ENCODE peak calls at places on chromosomes 3 and 15, in nine cellular contexts. U, V, X, B, M, T, Q, H and I are unnamed samples. For H3K36me3, the result is how much of the 10 kb centered on the place peaks cover.

GRCh38 chr3:99638244-99638948 is at the start of gene COL8A1:
- DNase-seq in U (peak), V (no peak), X (peak), B (no peak), M (peak), T (peak), Q (peak), H (peak), I (peak)

GRCh38 chr3:190533511-190534282 is 19.8 kb downstream of the IL1RAP start:
- DNase-seq in U (peak), V (no peak), X (peak), B (no peak), M (peak), T (peak), Q (no peak), H (peak), I (peak)

GRCh38 chr3:172177803-172178316 is 138.5 kb downstream of the FNDC3B start:
- DNase-seq in U (no peak), V (no peak), X (no peak), B (no peak), M (no peak), T (no peak), Q (no peak), H (no peak), I (no peak)

GRCh38 chr3:66816110-66816761 is 181.9 kb upstream of the KBTBD8 start:
- DNase-seq in U (no peak), V (no peak), X (peak), B (no peak), M (no peak), T (no peak), Q (no peak), H (peak), I (peak)

GRCh38 chr3:71778353-71778752 is 6.6 kb downstream of the PROK2 start:
- DNase-seq in U (no peak), V (no peak), X (no peak), B (no peak), M (no peak), T (no peak), Q (no peak), H (no peak), I (no peak)

GRCh38 chr15:94001113-94001919 is 230.0 kb upstream of the MCTP2 start:
- DNase-seq in U (no peak), V (no peak), X (no peak), B (no peak), M (no peak), T (no peak), Q (no peak), H (no peak), I (no peak)

GRCh38 chr3:21835266-21835665 is 84.3 kb upstream of the ZNF385D start:
- DNase-seq in U (no peak), V (no peak), X (no peak), B (no peak), M (no peak), T (no peak), Q (no peak), H (no peak), I (no peak)

GRCh38 chr3:35338186-35338585 is 301.1 kb upstream of the ARPP21 start:
- DNase-seq in U (no peak), V (no peak), X (peak), B (no peak), M (no peak), T (no peak), Q (no peak), H (no peak), I (no peak)

GRCh38 chr3:120506828-120507774 is 56.3 kb upstream of the FSTL1 start:
- DNase-seq in U (peak), V (no peak), X (peak), B (no peak), M (peak), T (peak), Q (no peak), H (peak), I (peak)

GRCh38 chr3:13788522-13789424 is 91.1 kb downstream of the WNT7A start:
- DNase-seq in U (no peak), V (no peak), X (no peak), B (no peak), M (no peak), T (no peak), Q (no peak), H (no peak), I (no peak)

GRCh38 chr15:85564686-85565085 is 184.3 kb downstream of the AKAP13 start:
- DNase-seq in U (no peak), V (no peak), X (no peak), B (no peak), M (no peak), T (no peak), Q (no peak), H (no peak), I (no peak)

GRCh38 chr3:149466192-149466591 is 8.3 kb upstream of the TM4SF4 start:
- DNase-seq in U (peak), V (no peak), X (peak), B (no peak), M (no peak), T (no peak), Q (no peak), H (peak), I (no peak)

GRCh38 chr3:45227946-45228345 is 1.9 kb upstream of the TMEM158 start:
- DNase-seq in U (no peak), V (no peak), X (no peak), B (no peak), M (no peak), T (no peak), Q (no peak), H (no peak), I (no peak)

GRCh38 chr15:29750754-29751153 is 71.5 kb downstream of the TJP1 start:
- DNase-seq in U (no peak), V (no peak), X (no peak), B (no peak), M (no peak), T (no peak), Q (no peak), H (no peak), I (no peak)

GRCh38 chr15:44159492-44159891 is 35.6 kb downstream of the FRMD5 start:
- DNase-seq in U (no peak), V (no peak), X (no peak), B (no peak), M (no peak), T (no peak), Q (no peak), H (no peak), I (no peak)

GRCh38 chr3:10816019-10816862 is at the start of gene SLC6A11:
- DNase-seq in U (no peak), V (no peak), X (no peak), B (no peak), M (no peak), T (no peak), Q (peak), H (no peak), I (no peak)

GRCh38 chr15:31303434-31304073 is 23.1 kb upstream of the KLF13 start:
- DNase-seq in U (peak), V (peak), X (no peak), B (peak), M (no peak), T (peak), Q (no peak), H (no peak), I (no peak)

GRCh38 chr3:61890586-61890985 is 329.2 kb downstream of the PTPRG start:
- DNase-seq in U (no peak), V (no peak), X (no peak), B (no peak), M (no peak), T (no peak), Q (no peak), H (no peak), I (no peak)

GRCh38 chr15:89321521-89322410 is 12.9 kb downstream of the POLG start:
- DNase-seq in U (no peak), V (peak), X (no peak), B (peak), M (no peak), T (no peak), Q (no peak), H (no peak), I (no peak)
- H3K36me3 ChIP-seq in U (half or more), V (half or more), X (half or more), B (under half), M (under half), T (half or more), Q (half or more), H (half or more), I (half or more)

DNA sequence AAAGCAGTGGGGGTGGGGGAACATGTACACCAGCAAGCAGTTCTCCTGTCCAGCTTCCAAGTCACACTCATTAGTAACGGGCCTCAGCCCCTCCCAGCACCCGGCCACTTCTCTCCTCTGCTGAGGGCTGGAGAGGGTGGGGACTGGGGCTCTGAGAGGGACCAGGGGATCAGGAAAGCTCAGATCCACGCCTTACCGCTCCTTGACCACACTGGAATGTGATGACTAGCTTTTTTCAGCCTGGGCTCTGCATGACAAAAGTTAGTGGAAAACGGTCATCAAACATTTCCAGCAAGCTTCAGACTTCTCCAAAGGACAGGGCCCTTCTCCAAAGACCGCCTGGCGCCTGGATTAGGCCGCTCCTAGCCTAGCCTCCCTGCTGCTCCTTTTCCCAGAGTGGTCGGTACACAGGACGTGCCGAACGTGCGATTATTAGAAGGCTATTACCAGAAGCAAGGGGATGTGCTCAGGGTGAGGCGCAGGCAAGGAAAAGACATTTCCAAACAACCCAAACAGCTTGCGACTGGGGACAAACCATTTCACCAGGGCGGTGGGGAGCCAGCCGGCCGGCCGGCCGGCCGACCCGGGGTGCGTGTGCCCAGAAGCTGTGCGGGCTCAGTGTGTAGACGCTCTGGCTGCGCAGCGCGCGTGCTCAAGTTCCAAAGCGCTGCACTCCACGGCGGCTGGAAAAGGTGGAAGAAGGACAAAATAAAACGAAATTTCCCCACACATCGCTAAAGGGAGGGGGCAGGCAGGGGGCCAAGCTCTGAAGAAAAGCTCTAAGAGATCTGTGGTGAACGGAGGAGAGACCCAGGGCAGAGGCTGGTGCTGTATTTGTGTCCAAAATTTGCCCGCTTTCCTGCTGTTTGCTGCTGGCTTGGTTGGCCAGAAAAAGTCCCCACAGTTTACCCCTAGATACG is 51.0 kb upstream of the SSR3 start:
- DNase-seq in U (peak), V (peak), X (peak), B (peak), M (peak), T (peak), Q (peak), H (peak), I (peak)
- TF ChIP-seq POLR2A in U (no peak), V (no peak), X (no peak), B (no peak), M (no peak), T (no peak), Q (peak), H (peak), I (no peak)

DNA sequence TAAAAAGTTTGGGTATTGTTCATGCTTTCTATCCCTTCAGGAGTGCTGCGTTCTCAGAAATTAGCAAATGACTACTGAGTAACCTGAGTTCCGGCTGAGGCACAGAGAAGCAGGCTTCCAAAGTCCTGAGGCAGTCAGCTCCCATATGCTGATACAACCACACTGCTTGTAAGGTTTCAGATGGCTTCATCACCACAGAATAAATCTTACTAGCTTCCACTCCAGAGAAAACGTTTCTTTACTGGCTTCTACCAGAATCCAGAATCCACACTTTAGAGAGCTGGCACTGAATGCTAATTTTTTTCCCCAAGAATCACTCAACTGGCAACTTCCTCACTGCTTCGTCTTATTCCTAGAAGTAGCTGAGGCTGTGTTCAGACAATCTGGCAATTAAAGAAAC is 21.4 kb downstream of the TAMM41 start:
- DNase-seq in U (no peak), V (no peak), X (no peak), B (no peak), M (no peak), T (no peak), Q (no peak), H (no peak), I (no peak)
- H3K36me3 ChIP-seq in U (half or more), V (under half), X (under half), B (under half), M (under half), T (under half), Q (half or more), H (under half), I (half or more)

GRCh38 chr3:157257101-157257500 is 97.2 kb upstream of the CCNL1 start:
- DNase-seq in U (no peak), V (no peak), X (no peak), B (no peak), M (no peak), T (no peak), Q (no peak), H (no peak), I (no peak)

GRCh38 chr3:157263027-157263426 is 103.1 kb upstream of the CCNL1 start:
- DNase-seq in U (no peak), V (no peak), X (peak), B (no peak), M (no peak), T (no peak), Q (no peak), H (no peak), I (no peak)

GRCh38 chr3:157255797-157256196 is 95.8 kb upstream of the CCNL1 start:
- DNase-seq in U (no peak), V (no peak), X (no peak), B (no peak), M (no peak), T (no peak), Q (no peak), H (no peak), I (no peak)

GRCh38 chr3:157261000-157261399 is 101.1 kb upstream of the CCNL1 start:
- DNase-seq in U (no peak), V (no peak), X (no peak), B (no peak), M (no peak), T (no peak), Q (no peak), H (no peak), I (no peak)

GRCh38 chr3:157259825-157260224 is 99.9 kb upstream of the CCNL1 start:
- DNase-seq in U (no peak), V (no peak), X (no peak), B (no peak), M (no peak), T (no peak), Q (no peak), H (no peak), I (no peak)
- TF ChIP-seq POLR2A in U (no peak), V (no peak), X (no peak), B (no peak), M (no peak), T (no peak), Q (no peak), H (no peak), I (no peak)

DNA sequence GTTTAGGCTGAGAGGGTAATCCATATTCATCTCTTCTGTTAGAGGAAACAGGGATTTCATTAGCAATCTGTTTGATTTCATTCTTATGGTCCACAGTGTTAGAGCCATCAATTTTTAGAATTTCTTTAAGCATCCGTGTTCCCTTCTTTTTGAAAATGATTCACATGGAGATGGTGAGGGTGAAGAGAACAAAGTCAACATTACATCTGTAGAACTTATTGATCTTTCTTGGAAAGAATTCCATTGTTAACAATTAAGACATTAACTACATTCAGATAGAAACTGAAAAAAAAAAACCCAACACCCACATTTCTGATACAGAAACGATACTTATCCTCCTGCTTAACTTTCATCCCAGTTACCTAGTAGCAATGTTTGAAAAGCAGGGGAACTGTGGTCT is 107.0 kb upstream of the GK5 start:
- DNase-seq in U (no peak), V (no peak), X (no peak), B (no peak), M (no peak), T (no peak), Q (no peak), H (no peak), I (no peak)
- H3K36me3 ChIP-seq in U (half or more), V (under half), X (under half), B (under half), M (under half), T (under half), Q (half or more), H (under half), I (under half)

GRCh38 chr3:46700772-46701171 is 420 bp upstream of the TMIE start:
- DNase-seq in U (peak), V (no peak), X (no peak), B (no peak), M (no peak), T (no peak), Q (no peak), H (no peak), I (no peak)

GRCh38 chr3:46702246-46703012 is 1.2 kb downstream of the TMIE start:
- DNase-seq in U (no peak), V (no peak), X (no peak), B (peak), M (no peak), T (no peak), Q (no peak), H (no peak), I (no peak)

GRCh38 chr3:46703013-46703520 is 1.9 kb downstream of the TMIE start:
- DNase-seq in U (no peak), V (no peak), X (no peak), B (peak), M (no peak), T (no peak), Q (no peak), H (no peak), I (no peak)

GRCh38 chr3:46699846-46700523 is 1.2 kb upstream of the TMIE start:
- DNase-seq in U (peak), V (peak), X (no peak), B (no peak), M (no peak), T (peak), Q (no peak), H (no peak), I (peak)

GRCh38 chr3:46701211-46701939 is at the start of gene TMIE:
- DNase-seq in U (no peak), V (no peak), X (no peak), B (no peak), M (no peak), T (no peak), Q (peak), H (no peak), I (no peak)
- TF ChIP-seq POLR2A in U (no peak), V (no peak), X (no peak), B (no peak), M (no peak), T (no peak), Q (no peak), H (no peak), I (no peak)

DNA sequence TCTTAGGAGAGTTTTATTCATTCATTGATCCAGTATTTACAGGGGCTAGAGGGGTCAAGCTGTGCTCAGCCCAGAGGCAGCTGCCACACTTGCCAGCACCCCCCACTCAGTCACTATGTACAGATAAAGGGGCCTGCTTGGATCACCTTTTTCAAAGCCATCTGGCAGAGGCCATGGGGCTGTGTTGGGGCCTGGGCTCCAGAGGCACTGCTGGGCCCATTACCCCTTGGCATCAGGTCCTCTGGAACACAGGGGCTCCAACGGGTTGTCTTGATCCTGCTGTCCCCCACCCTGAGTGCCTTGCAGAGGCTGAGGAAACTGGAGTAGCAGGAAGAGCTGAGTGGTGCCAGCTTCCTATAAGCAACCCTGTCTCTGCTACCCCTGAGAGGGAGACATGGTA is 43.9 kb downstream of the SEMA3G start:
- DNase-seq in U (no peak), V (no peak), X (no peak), B (no peak), M (no peak), T (no peak), Q (no peak), H (no peak), I (no peak)
- H3K36me3 ChIP-seq in U (half or more), V (half or more), X (under half), B (under half), M (under half), T (under half), Q (half or more), H (half or more), I (under half)

DNA sequence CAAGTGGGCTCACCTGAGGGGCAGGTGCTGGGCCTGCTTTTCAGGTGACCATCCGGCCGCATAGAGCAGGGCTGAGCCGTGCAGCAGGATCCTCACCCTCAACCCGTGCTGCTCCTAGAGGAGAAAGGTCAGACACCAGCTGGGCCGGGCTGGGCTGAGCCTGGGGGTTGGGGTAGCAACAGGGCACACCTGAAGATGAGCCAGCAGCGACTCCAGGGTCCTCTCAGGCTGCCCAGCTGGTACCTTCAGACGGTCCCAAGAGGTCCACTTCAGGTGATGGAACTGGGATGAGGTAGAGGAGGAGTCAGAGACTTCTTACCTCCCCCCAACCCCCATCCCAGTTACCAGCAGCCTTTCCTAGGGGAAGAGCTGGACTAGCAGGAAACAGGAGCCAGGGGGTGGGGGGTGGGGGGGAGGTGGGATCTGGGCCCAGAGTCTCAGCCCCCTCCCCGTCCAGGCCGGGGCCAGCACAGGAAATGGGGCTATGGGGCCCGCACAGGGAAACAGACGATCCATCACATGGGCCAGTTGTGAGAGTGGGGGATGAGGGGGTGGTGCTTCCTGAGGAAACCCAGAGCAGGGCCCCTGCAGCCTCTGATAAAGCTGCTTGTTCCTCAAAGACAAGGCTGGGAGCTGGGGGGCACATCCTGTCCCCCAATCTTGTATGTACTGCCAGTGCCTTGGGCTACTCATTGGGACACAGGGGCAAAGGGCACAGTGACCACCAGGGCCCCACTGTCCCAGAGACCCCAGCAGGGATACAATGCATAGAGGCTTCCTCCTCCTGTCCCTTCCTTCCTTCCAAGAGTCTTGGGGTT is 3.0 kb downstream of the INKA1 start:
- DNase-seq in U (peak), V (no peak), X (peak), B (no peak), M (no peak), T (peak), Q (peak), H (no peak), I (no peak)
- TF ChIP-seq POLR2A in U (no peak), V (no peak), X (peak), B (no peak), M (no peak), T (no peak), Q (no peak), H (no peak), I (no peak)